ENCODE peak calls at places on chromosomes 3 and 15, in ten cellular contexts. N is PC-9, S is esophagus muscularis mucosa, P is endothelial cell, U is uterus, F is right atrium auricular region, Q is lower lobe of right lung, C is psoas muscle, E is SK-N-SH, X is B cell. D is an unnamed sample.

GRCh38 chr3:108879915-108880314 is 57.3 kb downstream of the TRAT1 start:
- DNase-seq in N (peak), S (no peak), P (no peak), U (no peak), F (no peak), Q (no peak), C (no peak), E (no peak), X (no peak), D (no peak)

GRCh38 chr3:171439996-171440395 is 20.2 kb downstream of the TNIK start:
- DNase-seq in N (no peak), S (no peak), P (no peak), U (no peak), F (no peak), Q (no peak), C (no peak), E (no peak), X (no peak), D (no peak)

GRCh38 chr3:149771652-149772271 is 19.5 kb upstream of the COMMD2 start:
- DNase-seq in N (peak), S (no peak), P (peak), U (peak), F (peak), Q (peak), C (no peak), E (peak), X (no peak), D (no peak)

GRCh38 chr3:46110701-46111493 is 83.6 kb upstream of the XCR1 start:
- DNase-seq in N (peak), S (no peak), P (no peak), U (no peak), F (peak), Q (no peak), C (no peak), E (no peak), X (no peak), D (no peak)

GRCh38 chr15:63348392-63348791 is 33.3 kb downstream of the CA12 start:
- DNase-seq in N (peak), S (no peak), P (no peak), U (peak), F (peak), Q (peak), C (peak), E (peak), X (no peak), D (no peak)

GRCh38 chr3:161560006-161560637 is 63.5 kb downstream of the OTOL1 start:
- DNase-seq in N (peak), S (no peak), P (peak), U (peak), F (no peak), Q (no peak), C (no peak), E (peak), X (no peak), D (no peak)

GRCh38 chr15:48928877-48929538 is 34.7 kb downstream of the SHC4 start:
- DNase-seq in N (no peak), S (no peak), P (no peak), U (no peak), F (no peak), Q (no peak), C (no peak), E (no peak), X (no peak), D (no peak)

GRCh38 chr15:60591491-60592385 is 112.8 kb upstream of the ICE2 start:
- DNase-seq in N (peak), S (no peak), P (peak), U (peak), F (no peak), Q (peak), C (peak), E (peak), X (no peak), D (peak)

GRCh38 chr3:58058654-58059263 is 50.5 kb downstream of the FLNB start:
- DNase-seq in N (no peak), S (no peak), P (no peak), U (no peak), F (no peak), Q (no peak), C (no peak), E (no peak), X (no peak), D (no peak)

GRCh38 chr3:9976736-9977709 is 9.6 kb downstream of the EMC3 start:
- DNase-seq in N (peak), S (peak), P (no peak), U (peak), F (peak), Q (peak), C (peak), E (no peak), X (no peak), D (no peak)

GRCh38 chr15:59300618-59301139 is 72.0 kb downstream of the MYO1E start:
- DNase-seq in N (no peak), S (no peak), P (no peak), U (peak), F (no peak), Q (no peak), C (peak), E (no peak), X (no peak), D (no peak)

GRCh38 chr3:196976891-196977420 is 8.3 kb upstream of the PIGZ start:
- DNase-seq in N (no peak), S (no peak), P (no peak), U (no peak), F (no peak), Q (no peak), C (no peak), E (no peak), X (no peak), D (no peak)

GRCh38 chr3:53342353-53342752 is 5.0 kb downstream of the DCP1A start:
- DNase-seq in N (no peak), S (no peak), P (no peak), U (no peak), F (no peak), Q (no peak), C (no peak), E (no peak), X (no peak), D (no peak)

GRCh38 chr3:182739619-182740018 is 53.7 kb upstream of the ATP11B start:
- DNase-seq in N (peak), S (no peak), P (no peak), U (no peak), F (no peak), Q (no peak), C (no peak), E (no peak), X (no peak), D (no peak)

GRCh38 chr15:70023064-70023768 is 74.5 kb downstream of the TLE3 start:
- DNase-seq in N (peak), S (no peak), P (no peak), U (no peak), F (no peak), Q (peak), C (no peak), E (no peak), X (peak), D (peak)

GRCh38 chr3:61200255-61200654 is 51.0 kb downstream of the FHIT start:
- DNase-seq in N (no peak), S (no peak), P (no peak), U (no peak), F (no peak), Q (no peak), C (no peak), E (no peak), X (no peak), D (no peak)

GRCh38 chr3:128173241-128173640 is 20.0 kb downstream of the EEFSEC start:
- DNase-seq in N (no peak), S (no peak), P (no peak), U (no peak), F (no peak), Q (no peak), C (no peak), E (no peak), X (no peak), D (no peak)

GRCh38 chr15:83053151-83053550 is 13.9 kb downstream of the BTBD1 start:
- DNase-seq in N (no peak), S (no peak), P (no peak), U (no peak), F (no peak), Q (no peak), C (no peak), E (no peak), X (no peak), D (no peak)

GRCh38 chr3:197692641-197693040 is 44.1 kb downstream of the RUBCN start:
- DNase-seq in N (no peak), S (no peak), P (no peak), U (no peak), F (no peak), Q (no peak), C (no peak), E (no peak), X (no peak), D (no peak)

GRCh38 chr15:42447599-42447998 is 43.3 kb downstream of the ZNF106 start:
- DNase-seq in N (no peak), S (no peak), P (no peak), U (no peak), F (no peak), Q (no peak), C (no peak), E (no peak), X (no peak), D (no peak)

GRCh38 chr15:81221449-81221848 is 24.8 kb downstream of the IL16 start:
- DNase-seq in N (no peak), S (no peak), P (no peak), U (no peak), F (no peak), Q (no peak), C (peak), E (peak), X (no peak), D (no peak)

GRCh38 chr3:111846717-111847116 is 12.3 kb upstream of the PHLDB2 start:
- DNase-seq in N (peak), S (no peak), P (no peak), U (no peak), F (no peak), Q (no peak), C (no peak), E (no peak), X (no peak), D (no peak)

GRCh38 chr3:115808816-115809215 is 185.5 kb downstream of the GAP43 start:
- DNase-seq in N (no peak), S (no peak), P (no peak), U (no peak), F (no peak), Q (no peak), C (no peak), E (no peak), X (no peak), D (no peak)

GRCh38 chr3:11021611-11022011 is 29.1 kb downstream of the SLC6A1 start:
- DNase-seq in N (no peak), S (no peak), P (no peak), U (no peak), F (no peak), Q (no peak), C (no peak), E (no peak), X (no peak), D (no peak)

GRCh38 chr15:22861151-22861550 is 22.7 kb downstream of the NIPA2 start:
- DNase-seq in N (no peak), S (no peak), P (no peak), U (no peak), F (no peak), Q (no peak), C (no peak), E (no peak), X (no peak), D (no peak)

GRCh38 chr3:148101061-148101460 is 596.6 kb upstream of the AGTR1 start:
- DNase-seq in N (no peak), S (no peak), P (no peak), U (no peak), F (no peak), Q (no peak), C (no peak), E (peak), X (no peak), D (no peak)

GRCh38 chr3:172194702-172195392 is 155.5 kb downstream of the FNDC3B start:
- DNase-seq in N (no peak), S (no peak), P (no peak), U (no peak), F (no peak), Q (no peak), C (no peak), E (peak), X (no peak), D (no peak)

GRCh38 chr3:14133188-14133800 is 8.4 kb downstream of the TMEM43 start:
- DNase-seq in N (no peak), S (no peak), P (no peak), U (no peak), F (no peak), Q (no peak), C (no peak), E (no peak), X (no peak), D (no peak)

DNA sequence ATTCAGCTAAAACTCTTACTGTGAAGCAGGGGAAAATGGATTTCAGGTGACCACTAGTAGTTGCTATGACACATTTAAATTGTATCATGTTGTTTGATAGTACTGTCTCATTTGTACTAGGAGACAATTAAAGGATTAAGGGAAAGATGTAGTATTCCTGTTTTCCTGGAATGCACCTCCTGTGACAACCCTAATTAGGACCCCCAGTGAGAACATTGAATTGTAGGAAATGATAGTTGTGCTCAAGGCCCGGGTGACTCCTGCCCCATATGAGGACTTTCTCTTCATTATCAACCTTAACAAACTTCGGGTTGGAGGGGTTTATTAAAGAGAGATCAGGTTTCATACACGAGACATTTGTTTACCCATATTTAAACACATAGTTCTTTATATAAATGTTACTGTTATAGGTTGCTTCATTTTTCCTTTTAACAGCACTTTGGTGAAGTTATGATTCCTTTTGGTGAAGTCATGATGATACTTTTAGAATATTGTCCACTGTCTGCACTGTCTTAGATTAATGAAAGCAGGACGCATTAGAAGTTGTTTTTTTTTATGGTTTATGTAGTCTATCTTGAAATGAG is 392.6 kb upstream of the NAALADL2 start:
- DNase-seq in N (no peak), S (no peak), P (no peak), U (no peak), F (no peak), Q (no peak), C (no peak), E (no peak), X (no peak), D (no peak)
- TF ChIP-seq CTCF in N (no peak), S (no peak), P (no peak), U (no peak), F (no peak), Q (no peak), C (no peak), E (no peak), X (no peak), D (no peak)

GRCh38 chr3:414063-414462 is 217.5 kb downstream of the CHL1 start:
- DNase-seq in N (no peak), S (no peak), P (no peak), U (no peak), F (no peak), Q (no peak), C (no peak), E (no peak), X (no peak), D (no peak)
- TF ChIP-seq CTCF in N (peak), S (no peak), P (peak), U (no peak), F (no peak), Q (peak), C (peak), E (peak), X (peak), D (no peak)

GRCh38 chr3:54891540-54891897 is 36.3 kb downstream of the LRTM1 start:
- DNase-seq in N (peak), S (peak), P (no peak), U (peak), F (peak), Q (peak), C (peak), E (peak), X (no peak), D (no peak)
- TF ChIP-seq CTCF in N (peak), S (peak), P (no peak), U (peak), F (peak), Q (peak), C (peak), E (peak), X (no peak), D (no peak)

GRCh38 chr3:47408839-47409229 is 28.0 kb downstream of the PTPN23 start:
- DNase-seq in N (no peak), S (no peak), P (no peak), U (no peak), F (no peak), Q (no peak), C (no peak), E (no peak), X (no peak), D (no peak)

GRCh38 chr3:47404955-47405790 is 24.4 kb downstream of the PTPN23 start:
- DNase-seq in N (peak), S (no peak), P (no peak), U (no peak), F (no peak), Q (no peak), C (peak), E (peak), X (no peak), D (no peak)

GRCh38 chr3:47407896-47408838 is 27.3 kb downstream of the PTPN23 start:
- DNase-seq in N (no peak), S (no peak), P (no peak), U (no peak), F (no peak), Q (no peak), C (peak), E (no peak), X (no peak), D (no peak)

GRCh38 chr3:47405820-47406761 is 25.3 kb downstream of the PTPN23 start:
- DNase-seq in N (no peak), S (no peak), P (no peak), U (no peak), F (no peak), Q (no peak), C (no peak), E (no peak), X (no peak), D (no peak)

DNA sequence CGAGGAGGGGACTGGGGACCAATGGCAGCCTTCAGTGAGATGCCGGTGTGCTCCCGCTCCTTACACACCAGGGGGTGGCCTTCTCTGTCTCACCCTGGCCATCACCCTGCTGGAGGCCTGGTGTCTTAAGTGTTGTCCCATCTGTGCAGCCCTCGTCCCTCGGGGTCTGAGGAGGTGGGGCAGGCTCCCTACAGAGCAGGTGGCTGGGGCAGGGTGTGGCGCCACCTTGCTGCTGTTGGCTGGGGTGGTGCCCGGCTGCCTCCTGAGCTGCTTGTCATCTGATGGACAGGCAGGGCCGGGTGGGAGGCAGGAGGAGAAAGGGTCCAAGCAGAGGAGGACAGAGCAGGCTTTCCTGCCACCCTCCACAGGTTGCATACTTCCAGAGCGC is 25.9 kb downstream of the PTPN23 start:
- DNase-seq in N (no peak), S (no peak), P (no peak), U (no peak), F (no peak), Q (no peak), C (no peak), E (no peak), X (no peak), D (no peak)
- TF ChIP-seq CTCF in N (no peak), S (no peak), P (no peak), U (no peak), F (no peak), Q (no peak), C (no peak), E (no peak), X (no peak), D (no peak)

GRCh38 chr3:50375200-50375931 is 16.0 kb upstream of the TMEM115 start:
- DNase-seq in N (no peak), S (no peak), P (no peak), U (no peak), F (no peak), Q (no peak), C (no peak), E (peak), X (no peak), D (no peak)
- TF ChIP-seq CTCF in N (peak), S (no peak), P (no peak), U (no peak), F (no peak), Q (no peak), C (no peak), E (no peak), X (no peak), D (peak)

DNA sequence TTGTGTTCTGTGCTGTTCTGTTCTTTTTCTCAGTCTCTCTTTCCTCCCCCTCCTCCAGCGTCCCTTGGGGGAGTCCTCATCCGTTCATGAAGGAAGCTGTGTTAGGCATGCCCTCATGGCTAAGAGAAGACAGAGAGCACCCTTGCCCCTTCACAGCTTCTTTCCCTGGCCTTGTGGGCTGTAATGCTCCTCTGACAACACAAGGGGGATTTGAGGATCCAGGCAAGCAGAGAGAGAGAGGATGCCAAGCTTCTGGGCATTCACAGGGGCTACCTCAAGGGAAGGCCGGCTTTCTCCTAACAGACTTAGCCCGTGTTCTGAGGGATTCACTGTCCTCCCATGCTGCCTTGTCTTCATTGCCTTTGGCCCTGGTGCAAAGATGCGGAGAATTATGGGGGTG is 389.5 kb downstream of the LRTM1 start:
- DNase-seq in N (no peak), S (peak), P (peak), U (no peak), F (no peak), Q (no peak), C (no peak), E (peak), X (no peak), D (no peak)
- TF ChIP-seq CTCF in N (no peak), S (no peak), P (peak), U (no peak), F (no peak), Q (no peak), C (no peak), E (no peak), X (no peak), D (no peak)

GRCh38 chr3:174125267-174125844 is 727.8 kb downstream of the NLGN1 start:
- DNase-seq in N (peak), S (no peak), P (peak), U (no peak), F (no peak), Q (no peak), C (no peak), E (peak), X (no peak), D (no peak)
- TF ChIP-seq CTCF in N (peak), S (peak), P (no peak), U (no peak), F (no peak), Q (peak), C (peak), E (peak), X (no peak), D (peak)

DNA sequence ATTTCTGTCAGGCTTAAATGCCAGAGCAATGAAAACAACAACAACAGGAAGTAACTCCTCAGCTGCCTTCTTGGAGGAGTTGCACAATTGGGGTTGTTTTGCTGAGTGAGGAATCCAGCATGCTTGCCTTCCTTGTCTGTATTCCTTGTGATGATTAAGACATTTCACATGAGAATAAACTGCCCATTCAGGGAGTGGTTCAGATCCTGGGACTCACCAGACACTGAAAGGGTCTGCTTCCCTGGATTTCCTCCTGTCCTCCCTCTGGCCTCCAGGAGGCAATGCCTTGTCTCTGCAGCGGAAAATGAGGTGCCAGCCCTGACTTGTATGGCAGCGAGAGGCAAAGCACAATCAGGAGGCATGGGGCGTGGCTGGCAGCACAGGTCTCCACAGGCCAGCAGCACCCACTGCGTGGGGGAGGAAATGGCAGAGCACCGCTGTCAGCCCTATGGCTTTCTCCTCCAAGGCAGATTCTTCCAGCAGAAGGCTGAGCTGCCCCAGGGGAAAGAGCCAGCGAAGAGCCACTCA is 41.5 kb downstream of the RBP2 start:
- DNase-seq in N (peak), S (peak), P (no peak), U (no peak), F (no peak), Q (no peak), C (no peak), E (no peak), X (no peak), D (no peak)
- TF ChIP-seq CTCF in N (no peak), S (no peak), P (no peak), U (no peak), F (no peak), Q (no peak), C (no peak), E (no peak), X (no peak), D (no peak)

D was measured in GM06990.